ENCODE peak calls at places on chromosome 12, in nine cellular contexts. E is astrocyte; Z is activated CD8-positive, alpha-beta T cell treated with anti-CD3 and anti-CD28 coated beads for 36 hours; B is HCT116; J is GM13976; O is heart right ventricle; N is neural crest cell; I is tibial artery; L is fibroblast of pulmonary artery. U is an unnamed sample.

GRCh38 chr12:120972870-120973543 is 5.3 kb upstream of the HNF1A start:
- DNase-seq in E (peak), Z (no peak), B (no peak), J (no peak), O (no peak), N (peak), I (no peak), L (no peak), U (no peak)

GRCh38 chr12:107349008-107349747 is 255.8 kb upstream of the CRY1 start:
- DNase-seq in E (peak), Z (no peak), B (peak), J (no peak), O (no peak), N (no peak), I (no peak), L (peak), U (no peak)

GRCh38 chr12:92162079-92162478 is 16.4 kb upstream of the BTG1 start:
- DNase-seq in E (no peak), Z (no peak), B (no peak), J (no peak), O (no peak), N (no peak), I (no peak), L (no peak), U (no peak)

GRCh38 chr12:120062976-120063579 is 53.5 kb downstream of the RAB35 start:
- DNase-seq in E (no peak), Z (no peak), B (no peak), J (no peak), O (no peak), N (no peak), I (no peak), L (no peak), U (no peak)

GRCh38 chr12:26987634-26988424 is 26.4 kb downstream of the TM7SF3 start:
- DNase-seq in E (no peak), Z (no peak), B (no peak), J (peak), O (peak), N (no peak), I (no peak), L (peak), U (no peak)

GRCh38 chr12:14954269-14954668 is 7.1 kb downstream of the ARHGDIB start:
- DNase-seq in E (no peak), Z (peak), B (no peak), J (no peak), O (no peak), N (no peak), I (no peak), L (no peak), U (no peak)

GRCh38 chr12:62716866-62717477 is 218.0 kb downstream of the PPM1H start:
- DNase-seq in E (no peak), Z (no peak), B (no peak), J (no peak), O (no peak), N (no peak), I (no peak), L (no peak), U (no peak)

GRCh38 chr12:105665366-105665765 is 334.9 kb downstream of the C12orf75 start:
- DNase-seq in E (no peak), Z (no peak), B (no peak), J (no peak), O (no peak), N (no peak), I (no peak), L (no peak), U (no peak)

GRCh38 chr12:130461868-130462557 is 124.3 kb downstream of the PIWIL1 start:
- DNase-seq in E (no peak), Z (no peak), B (no peak), J (no peak), O (no peak), N (no peak), I (no peak), L (no peak), U (no peak)

GRCh38 chr12:95182868-95183415 is 34.3 kb downstream of the FGD6 start:
- DNase-seq in E (peak), Z (peak), B (peak), J (peak), O (no peak), N (no peak), I (no peak), L (peak), U (no peak)

GRCh38 chr12:64461634-64462414 is 9.9 kb downstream of the TBK1 start:
- DNase-seq in E (peak), Z (no peak), B (no peak), J (no peak), O (no peak), N (no peak), I (no peak), L (peak), U (no peak)

GRCh38 chr12:71166280-71166679 is 8.5 kb upstream of the TSPAN8 start:
- DNase-seq in E (no peak), Z (no peak), B (no peak), J (no peak), O (no peak), N (no peak), I (no peak), L (no peak), U (no peak)

GRCh38 chr12:120500577-120500976 is 4.7 kb downstream of the DYNLL1 start:
- DNase-seq in E (no peak), Z (no peak), B (no peak), J (no peak), O (no peak), N (no peak), I (no peak), L (no peak), U (no peak)

GRCh38 chr12:90729741-90730140 is 225.2 kb downstream of the CCER1 start:
- DNase-seq in E (peak), Z (no peak), B (peak), J (no peak), O (no peak), N (no peak), I (no peak), L (peak), U (no peak)

GRCh38 chr12:21695896-21696295 is 38.3 kb upstream of the LDHB start:
- DNase-seq in E (no peak), Z (no peak), B (no peak), J (no peak), O (no peak), N (no peak), I (no peak), L (no peak), U (no peak)

GRCh38 chr12:116339800-116340371 is 62.4 kb upstream of the MED13L start:
- DNase-seq in E (peak), Z (no peak), B (no peak), J (no peak), O (no peak), N (no peak), I (no peak), L (no peak), U (no peak)

GRCh38 chr12:4719821-4720636 is at the start of gene GALNT8:
- DNase-seq in E (no peak), Z (no peak), B (no peak), J (no peak), O (no peak), N (no peak), I (no peak), L (no peak), U (no peak)

GRCh38 chr12:103441437-103442186 is 54.2 kb downstream of the C12orf42 start:
- DNase-seq in E (no peak), Z (peak), B (no peak), J (peak), O (no peak), N (no peak), I (no peak), L (no peak), U (no peak)

GRCh38 chr12:67269632-67270578 is 747 bp downstream of the CAND1 start:
- DNase-seq in E (peak), Z (peak), B (no peak), J (peak), O (peak), N (peak), I (peak), L (no peak), U (no peak)

DNA sequence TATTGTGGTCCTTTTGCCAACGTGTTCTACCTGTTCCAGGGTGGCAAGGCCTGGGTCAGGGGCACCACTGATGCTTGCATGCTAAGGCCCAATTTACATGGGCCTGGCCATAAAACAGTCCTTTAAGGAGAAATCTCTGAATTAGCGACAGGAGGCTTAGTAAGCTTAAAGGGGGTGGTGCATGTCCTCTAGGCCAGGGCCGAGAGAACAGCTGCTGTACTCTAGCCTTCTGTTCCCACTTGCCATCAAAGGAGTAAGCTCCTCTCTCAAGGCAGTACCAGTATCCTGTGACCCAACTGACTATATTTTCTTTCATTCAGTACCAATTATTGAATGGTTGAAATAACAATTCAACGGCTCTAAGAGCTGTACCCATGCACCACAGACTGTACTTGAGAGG is 67.7 kb upstream of the ZDHHC17 start:
- DNase-seq in E (no peak), Z (no peak), B (no peak), J (no peak), O (no peak), N (no peak), I (no peak), L (no peak), U (no peak)
- TF ChIP-seq CTCF in E (no peak), Z (no peak), B (no peak), J (no peak), O (no peak), N (no peak), I (no peak), L (no peak), U (no peak)

GRCh38 chr12:20628388-20628787 is 66.7 kb upstream of the SLCO1C1 start:
- DNase-seq in E (no peak), Z (no peak), B (no peak), J (no peak), O (no peak), N (no peak), I (no peak), L (no peak), U (no peak)

GRCh38 chr12:20628999-20629398 is 66.1 kb upstream of the SLCO1C1 start:
- DNase-seq in E (no peak), Z (no peak), B (no peak), J (no peak), O (no peak), N (no peak), I (no peak), L (no peak), U (no peak)

GRCh38 chr12:20627001-20627588 is 68.0 kb upstream of the SLCO1C1 start:
- DNase-seq in E (no peak), Z (no peak), B (no peak), J (no peak), O (no peak), N (no peak), I (no peak), L (no peak), U (no peak)

GRCh38 chr12:20625531-20625930 is 69.6 kb upstream of the SLCO1C1 start:
- DNase-seq in E (no peak), Z (no peak), B (no peak), J (no peak), O (no peak), N (no peak), I (no peak), L (no peak), U (no peak)

DNA sequence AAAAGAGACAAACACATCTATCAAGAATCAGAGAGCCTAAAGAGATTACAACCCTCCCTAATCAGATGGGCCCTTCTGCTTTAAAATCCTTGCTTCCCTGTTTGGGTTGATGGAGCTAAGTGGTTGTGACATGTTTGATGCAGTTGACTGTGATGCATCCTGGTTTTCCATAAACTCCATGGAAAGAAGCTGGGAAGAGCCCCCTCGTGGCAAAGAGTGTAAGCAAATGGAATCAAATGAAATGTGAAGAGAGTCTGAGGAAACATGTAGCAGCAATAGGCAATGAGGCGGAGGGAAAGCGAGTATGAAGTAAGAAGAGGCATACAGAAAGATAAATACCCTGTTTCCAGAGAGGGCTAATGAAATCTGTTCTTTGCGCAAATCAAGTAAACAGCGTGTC is 70.4 kb upstream of the SLCO1C1 start:
- DNase-seq in E (no peak), Z (no peak), B (peak), J (no peak), O (no peak), N (peak), I (no peak), L (peak), U (no peak)
- TF ChIP-seq CTCF in E (peak), Z (no peak), B (peak), J (no peak), O (peak), N (peak), I (peak), L (peak), U (no peak)

GRCh38 chr12:54052745-54053624 is 650 bp upstream of the HOXC4 start:
- DNase-seq in E (no peak), Z (peak), B (no peak), J (peak), O (no peak), N (no peak), I (no peak), L (no peak), U (no peak)
- TF ChIP-seq CTCF in E (no peak), Z (no peak), B (no peak), J (no peak), O (no peak), N (no peak), I (no peak), L (no peak), U (no peak)

DNA sequence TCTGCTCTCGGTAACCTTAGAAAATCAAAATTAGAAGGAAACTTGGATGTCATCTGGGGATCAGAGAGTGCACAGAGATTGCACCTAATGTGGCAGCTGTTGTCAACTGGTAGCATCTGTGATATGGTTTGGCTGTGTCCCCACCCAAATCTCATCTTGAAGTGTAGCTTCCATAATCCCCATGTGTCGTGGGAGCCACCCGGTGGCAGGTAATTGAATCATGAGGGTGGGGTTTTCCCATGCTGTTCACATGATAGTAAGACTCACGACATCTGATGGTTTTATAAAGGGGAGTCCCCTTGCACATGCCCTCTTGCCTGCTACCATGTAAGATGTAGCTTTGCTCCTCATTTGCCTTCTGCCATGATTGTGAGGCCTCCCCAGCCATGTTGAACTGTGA is 127.7 kb upstream of the SRRM4 start:
- DNase-seq in E (no peak), Z (peak), B (no peak), J (no peak), O (no peak), N (no peak), I (no peak), L (no peak), U (no peak)
- TF ChIP-seq CTCF in E (no peak), Z (no peak), B (peak), J (no peak), O (peak), N (peak), I (no peak), L (no peak), U (no peak)

DNA sequence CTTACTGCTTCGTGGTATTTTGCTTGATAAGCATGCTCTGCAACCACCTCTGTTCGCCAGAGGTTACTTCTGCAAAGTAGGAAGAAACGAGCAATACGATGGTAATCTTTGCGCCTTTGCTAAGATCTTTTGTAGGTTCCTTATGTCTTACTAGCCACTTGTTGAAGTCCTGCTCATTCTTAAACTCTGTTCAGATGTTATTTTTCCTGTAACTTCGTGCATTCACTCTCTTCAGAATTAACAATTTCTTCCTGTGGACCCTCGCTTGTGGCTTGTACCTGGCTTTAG is 786 bp upstream of the M6PR start:
- DNase-seq in E (no peak), Z (no peak), B (no peak), J (no peak), O (no peak), N (no peak), I (no peak), L (no peak), U (no peak)
- TF ChIP-seq CTCF in E (no peak), Z (no peak), B (no peak), J (no peak), O (no peak), N (peak), I (no peak), L (no peak), U (no peak)

GRCh38 chr12:109795023-109795422 is 38.2 kb downstream of the TRPV4 start:
- DNase-seq in E (peak), Z (no peak), B (no peak), J (no peak), O (no peak), N (no peak), I (no peak), L (peak), U (no peak)

GRCh38 chr12:109800536-109800935 is 32.7 kb downstream of the TRPV4 start:
- DNase-seq in E (no peak), Z (no peak), B (no peak), J (no peak), O (no peak), N (no peak), I (no peak), L (no peak), U (no peak)

GRCh38 chr12:109798691-109799090 is 34.5 kb downstream of the TRPV4 start:
- DNase-seq in E (no peak), Z (no peak), B (no peak), J (no peak), O (no peak), N (no peak), I (no peak), L (no peak), U (no peak)

GRCh38 chr12:109796057-109796456 is 37.1 kb downstream of the TRPV4 start:
- DNase-seq in E (no peak), Z (no peak), B (no peak), J (no peak), O (no peak), N (no peak), I (no peak), L (no peak), U (no peak)

GRCh38 chr12:109797905-109798669 is 35.1 kb downstream of the TRPV4 start:
- DNase-seq in E (no peak), Z (peak), B (no peak), J (no peak), O (no peak), N (no peak), I (no peak), L (no peak), U (no peak)
- TF ChIP-seq CTCF in E (no peak), Z (peak), B (peak), J (no peak), O (no peak), N (peak), I (no peak), L (peak), U (no peak)

GRCh38 chr12:31245822-31246469 is 80.0 kb downstream of the SINHCAF start:
- DNase-seq in E (no peak), Z (no peak), B (no peak), J (no peak), O (no peak), N (no peak), I (no peak), L (peak), U (no peak)
- TF ChIP-seq CTCF in E (peak), Z (no peak), B (no peak), J (no peak), O (no peak), N (peak), I (no peak), L (peak), U (no peak)

GRCh38 chr12:28872654-28873268 is 276.3 kb upstream of the FAR2 start:
- DNase-seq in E (peak), Z (peak), B (peak), J (peak), O (peak), N (peak), I (no peak), L (peak), U (no peak)
- TF ChIP-seq CTCF in E (peak), Z (peak), B (peak), J (peak), O (peak), N (peak), I (peak), L (peak), U (no peak)

DNA sequence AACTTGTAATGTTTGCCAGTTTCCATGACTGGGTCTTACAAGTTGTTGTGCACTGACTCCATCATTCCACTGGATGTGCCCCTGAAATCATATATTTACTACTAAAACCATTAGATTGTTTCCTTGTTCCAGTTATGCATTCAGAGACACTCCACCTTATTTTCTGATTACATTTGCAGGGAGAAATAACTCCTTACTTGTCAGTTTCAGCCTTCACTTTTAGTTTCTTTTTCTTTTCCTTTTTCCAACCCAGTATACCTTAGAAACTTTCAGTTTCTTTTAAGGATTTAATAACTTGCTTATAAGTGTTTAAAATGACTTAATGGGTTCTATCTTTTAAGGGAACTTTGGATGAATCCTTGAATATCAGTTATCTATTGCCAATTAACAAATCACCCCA is 39.8 kb downstream of the MRPL42 start:
- DNase-seq in E (no peak), Z (no peak), B (no peak), J (no peak), O (no peak), N (no peak), I (no peak), L (no peak), U (no peak)
- TF ChIP-seq CTCF in E (no peak), Z (no peak), B (no peak), J (no peak), O (no peak), N (no peak), I (no peak), L (no peak), U (no peak)

U was measured in thoracic aorta.